ENCODE peak calls at places on chromosome 4, in seven cellular contexts. G, E, H, B, Z, X and A are unnamed samples.
A peak's percentile ranks its signal among the peaks of the same experiment; 100 is the strongest.

GRCh38 chr4:72779256-72779655 is 210.2 kb upstream of the ADAMTS3 start:
- DNase-seq in G (no peak), E (peak; percentile 8), H (no peak), B (peak; percentile 88), Z (no peak), X (no peak), A (no peak)

GRCh38 chr4:26787461-26788340 is 72.9 kb upstream of the STIM2 start:
- DNase-seq in G (peak; percentile 51), E (no peak), H (no peak), B (peak; percentile 85), Z (peak; percentile 62), X (no peak), A (peak; percentile 16)

GRCh38 chr4:149914521-149915115 is 99.0 kb upstream of the IQCM start:
- DNase-seq in G (peak; percentile 44), E (peak; percentile 19), H (peak; percentile 60), B (peak; percentile 51), Z (peak; percentile 74), X (no peak), A (no peak)

GRCh38 chr4:80125252-80126177 is 52.5 kb upstream of the ANTXR2 start:
- DNase-seq in G (peak; percentile 57), E (peak; percentile 43), H (peak; percentile 17), B (peak; percentile 32), Z (no peak), X (no peak), A (peak; percentile 63)

GRCh38 chr4:123452585-123452984 is 56.0 kb downstream of the SPRY1 start:
- DNase-seq in G (no peak), E (peak; percentile 84), H (no peak), B (peak; percentile 87), Z (no peak), X (peak; percentile 63), A (no peak)

GRCh38 chr4:113776679-113777078 is 15.1 kb upstream of the CAMK2D start:
- DNase-seq in G (no peak), E (no peak), H (no peak), B (no peak), Z (peak; percentile 59), X (no peak), A (no peak)

GRCh38 chr4:39763714-39764572 is 66.0 kb downstream of the UBE2K start:
- DNase-seq in G (no peak), E (no peak), H (no peak), B (no peak), Z (no peak), X (no peak), A (no peak)

GRCh38 chr4:11635336-11635735 is 206.6 kb upstream of the HS3ST1 start:
- DNase-seq in G (no peak), E (no peak), H (no peak), B (peak; percentile 93), Z (no peak), X (no peak), A (no peak)

DNA sequence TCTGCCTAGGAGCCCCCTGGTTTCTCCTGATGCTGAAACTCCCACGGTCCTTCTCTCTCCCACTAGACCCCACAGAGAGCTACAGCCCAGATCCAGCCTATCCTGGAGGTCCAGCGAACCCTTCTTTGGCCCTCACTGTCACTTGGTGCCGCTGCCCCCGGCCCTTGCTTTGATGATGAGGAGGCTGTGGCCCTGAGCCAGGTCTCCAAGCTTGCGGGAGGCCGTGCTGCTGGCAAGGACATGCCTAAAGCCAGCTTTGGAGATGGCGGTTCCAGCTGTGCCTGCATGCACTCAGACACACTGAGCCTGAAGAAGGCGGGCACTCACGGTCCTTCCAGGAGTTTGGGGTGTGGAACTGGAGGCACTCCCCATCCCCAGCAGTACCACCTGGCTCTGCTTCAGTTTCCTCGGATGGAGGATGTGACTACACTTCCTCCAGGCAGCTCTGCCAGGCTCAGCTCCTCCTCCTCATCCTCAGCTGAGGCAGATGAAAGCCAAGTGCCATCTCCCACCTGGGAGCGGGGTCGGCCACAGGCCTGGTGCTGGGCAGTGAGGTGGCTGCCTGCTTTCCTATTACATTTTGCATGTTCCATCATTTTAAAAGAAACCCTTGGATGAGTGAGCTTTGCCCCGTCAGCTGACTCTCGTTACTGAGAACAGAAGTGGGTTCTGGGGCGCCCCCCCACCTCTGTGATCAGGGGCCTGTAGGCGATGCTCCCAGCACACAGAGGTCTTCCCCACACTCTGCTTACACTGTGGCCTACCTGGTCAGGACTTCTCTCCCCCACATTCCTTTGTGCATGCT is 9.0 kb downstream of the TNIP2 start:
- DNase-seq in G (no peak), E (no peak), H (no peak), B (no peak), Z (no peak), X (no peak), A (no peak)
- H3K4me1 ChIP-seq in G (no peaks in the 10 kb centered on the region), E (peaks cover 33% of the 10 kb centered on the region), H (peaks cover 40% of the 10 kb centered on the region), B (peaks cover 15% of the 10 kb centered on the region), Z (no peaks in the 10 kb centered on the region), X (peaks cover 31% of the 10 kb centered on the region), A (peaks cover 29% of the 10 kb centered on the region)

DNA sequence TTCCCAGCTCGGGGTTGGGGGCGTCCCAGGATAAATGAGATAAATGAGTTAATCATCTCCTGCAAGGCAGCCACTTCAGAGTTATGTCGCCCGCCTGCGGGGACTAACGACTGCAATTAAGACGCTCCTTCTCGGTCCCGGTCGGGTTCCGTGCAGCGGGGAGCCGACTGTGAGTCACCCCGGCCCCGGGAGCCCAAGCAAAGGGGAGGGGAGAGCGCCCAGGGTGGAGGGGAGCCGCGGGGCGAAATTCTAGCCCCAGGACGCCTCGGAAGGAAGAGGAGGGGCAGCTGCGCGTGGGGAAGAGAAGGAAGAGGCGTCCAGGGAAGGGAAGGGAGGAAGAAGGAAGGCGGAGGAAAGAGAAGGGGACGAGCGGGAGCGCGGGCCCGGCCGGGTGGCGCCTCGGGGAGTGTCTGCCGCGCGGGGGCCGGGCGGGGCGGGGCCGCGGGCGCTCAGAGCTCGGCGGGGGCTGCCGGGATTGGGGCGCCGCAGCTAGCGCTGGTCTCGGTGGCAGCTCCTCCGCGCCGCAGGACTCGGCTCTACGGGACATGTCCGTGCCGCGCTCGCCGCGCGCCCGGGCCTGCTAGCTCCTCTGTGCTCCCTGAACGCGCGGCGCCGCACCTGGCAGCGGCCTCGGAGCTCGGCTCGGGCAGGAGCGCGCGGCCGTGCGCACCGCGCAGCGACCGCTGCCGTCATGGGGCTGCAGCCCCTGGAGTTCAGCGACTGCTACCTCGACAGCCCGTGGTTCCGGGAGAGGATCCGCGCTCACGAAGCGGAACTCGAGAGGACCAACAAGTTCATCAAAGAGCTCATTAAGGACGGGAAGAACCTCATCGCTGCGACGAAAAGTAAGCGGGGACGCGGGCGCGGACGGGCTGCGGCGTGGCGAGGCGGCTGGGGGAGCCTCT is at the start of gene ARHGAP10:
- DNase-seq in G (peak; percentile 48), E (peak; percentile 88), H (peak; percentile 73), B (peak; percentile 84), Z (peak; percentile 82), X (peak; percentile 82), A (peak; percentile 57)
- H3K4me1 ChIP-seq in G (peaks cover 18% of the 10 kb centered on the region), E (peaks cover 41% of the 10 kb centered on the region), H (peaks cover 36% of the 10 kb centered on the region), B (peaks cover 16% of the 10 kb centered on the region), Z (peaks cover 3% of the 10 kb centered on the region), X (peaks cover 42% of the 10 kb centered on the region), A (peaks cover 26% of the 10 kb centered on the region)

GRCh38 chr4:8084031-8084660 is 74.5 kb downstream of the ABLIM2 start:
- DNase-seq in G (no peak), E (no peak), H (no peak), B (no peak), Z (no peak), X (no peak), A (no peak)
- H3K4me1 ChIP-seq in G (no peaks in the 10 kb centered on the region), E (no peaks in the 10 kb centered on the region), H (no peaks in the 10 kb centered on the region), B (no peaks in the 10 kb centered on the region), Z (peaks cover 7% of the 10 kb centered on the region), X (peaks cover 41% of the 10 kb centered on the region), A (no peaks in the 10 kb centered on the region)

DNA sequence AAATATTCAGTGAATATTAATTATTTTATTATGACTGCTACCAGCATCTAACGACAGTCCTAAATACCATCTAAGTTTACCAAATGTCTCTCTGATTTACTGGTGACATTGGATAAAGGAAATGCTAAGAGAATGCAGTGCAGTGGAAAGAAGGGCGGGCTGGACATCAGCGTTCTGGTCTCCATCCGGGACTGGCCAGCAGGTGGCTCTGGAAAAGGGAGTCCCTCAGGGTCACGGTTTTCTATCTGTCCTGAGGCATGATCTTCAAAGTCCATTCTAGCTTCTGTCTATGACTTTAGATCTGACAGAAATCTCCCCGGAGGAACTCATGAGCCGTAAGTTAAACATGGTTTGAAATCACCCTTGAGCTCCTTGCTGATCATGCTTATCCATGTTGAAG is 3.3 kb downstream of the TRIM2 start:
- DNase-seq in G (no peak), E (no peak), H (no peak), B (no peak), Z (no peak), X (no peak), A (no peak)
- H3K4me1 ChIP-seq in G (peaks cover 5% of the 10 kb centered on the region), E (peaks cover 24% of the 10 kb centered on the region), H (no peaks in the 10 kb centered on the region), B (peaks cover 3% of the 10 kb centered on the region), Z (peaks cover 9% of the 10 kb centered on the region), X (peaks cover 19% of the 10 kb centered on the region), A (peaks cover 33% of the 10 kb centered on the region)

GRCh38 chr4:153522800-153523089 is 56.6 kb downstream of the TMEM131L start:
- DNase-seq in G (peak; percentile 74), E (no peak), H (no peak), B (no peak), Z (no peak), X (no peak), A (peak; percentile 83)

GRCh38 chr4:153521467-153521866 is 55.3 kb downstream of the TMEM131L start:
- DNase-seq in G (peak; percentile 80), E (no peak), H (no peak), B (no peak), Z (no peak), X (no peak), A (peak; percentile 42)

GRCh38 chr4:153521995-153522799 is 56.0 kb downstream of the TMEM131L start:
- DNase-seq in G (peak; percentile 94), E (no peak), H (no peak), B (no peak), Z (no peak), X (no peak), A (peak; percentile 75)

GRCh38 chr4:153523171-153523757 is 57.1 kb downstream of the TMEM131L start:
- DNase-seq in G (no peak), E (no peak), H (no peak), B (peak; percentile 36), Z (no peak), X (no peak), A (no peak)

DNA sequence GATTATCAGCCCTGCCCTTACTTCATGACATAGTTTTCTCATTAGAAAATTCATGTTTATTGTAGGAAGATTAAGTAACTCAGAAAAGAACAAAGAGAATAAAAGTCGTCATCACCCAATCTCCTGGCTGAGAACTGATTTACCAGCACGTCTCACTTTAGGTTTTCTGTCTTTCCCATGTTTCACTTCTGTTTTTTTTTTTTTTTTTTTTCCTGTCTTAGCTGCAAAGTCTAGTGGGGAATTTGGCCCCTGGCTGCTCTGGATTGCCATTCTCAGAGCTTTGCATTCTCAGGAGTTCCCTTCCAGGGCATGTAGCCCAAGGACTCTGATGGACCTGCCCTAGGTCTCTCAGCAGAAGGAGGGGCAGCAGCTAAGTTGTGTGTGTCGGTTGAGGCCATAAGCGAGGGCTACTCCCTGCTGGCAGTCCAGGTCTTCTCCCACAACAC is 57.8 kb downstream of the TMEM131L start:
- DNase-seq in G (no peak), E (no peak), H (no peak), B (peak; percentile 55), Z (no peak), X (no peak), A (no peak)
- H3K4me1 ChIP-seq in G (peaks cover 99% of the 10 kb centered on the region), E (peaks cover 7% of the 10 kb centered on the region), H (peaks cover under 1% of the 10 kb centered on the region), B (no peaks in the 10 kb centered on the region), Z (no peaks in the 10 kb centered on the region), X (peaks cover 36% of the 10 kb centered on the region), A (peaks cover 98% of the 10 kb centered on the region)

DNA sequence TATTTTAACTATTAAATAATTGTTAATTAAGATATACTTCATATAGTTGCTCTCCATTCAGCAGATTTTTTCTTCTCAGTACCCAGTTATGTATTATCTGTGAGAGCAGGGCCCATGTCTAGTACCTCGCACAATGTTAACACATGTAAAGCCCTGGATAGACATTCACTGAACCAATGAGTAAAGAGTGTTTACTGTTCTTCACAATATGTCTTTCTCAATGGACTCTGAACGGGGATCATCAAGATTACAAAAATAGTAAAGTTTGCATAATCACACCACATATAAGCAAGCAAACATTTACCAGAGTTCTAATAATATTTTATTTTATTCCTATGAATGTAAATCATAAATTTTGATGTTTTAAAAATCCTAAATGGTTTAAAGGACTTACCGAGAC is 47.1 kb downstream of the FBXO8 start:
- DNase-seq in G (no peak), E (no peak), H (no peak), B (no peak), Z (no peak), X (no peak), A (no peak)
- H3K4me1 ChIP-seq in G (no peaks in the 10 kb centered on the region), E (no peaks in the 10 kb centered on the region), H (no peaks in the 10 kb centered on the region), B (no peaks in the 10 kb centered on the region), Z (no peaks in the 10 kb centered on the region), X (no peaks in the 10 kb centered on the region), A (no peaks in the 10 kb centered on the region)